ENCODE peak calls at places on chromosome 10, in eight cellular contexts. F is stomach, K is OCI-LY7, T is thoracic aorta, I is RWPE1, Y is PC-3, M is left ventricle myocardium inferior, P is WTC11. H is an unnamed sample.

GRCh38 chr10:72764151-72764550 is 72.2 kb downstream of the MCU start:
- DNase-seq in F (no peak), K (no peak), T (no peak), I (peak), Y (peak), M (no peak), P (no peak), H (no peak)

GRCh38 chr10:28925154-28925663 is 247.9 kb downstream of the BAMBI start:
- DNase-seq in F (no peak), K (no peak), T (no peak), I (no peak), Y (no peak), M (peak), P (peak), H (no peak)

GRCh38 chr10:102420443-102420809 is 210 bp upstream of the FBXL15 start:
- DNase-seq in F (peak), K (peak), T (no peak), I (no peak), Y (peak), M (no peak), P (peak), H (peak)

GRCh38 chr10:28991738-28992270 is 297.1 kb upstream of the LYZL1 start:
- DNase-seq in F (peak), K (peak), T (no peak), I (peak), Y (peak), M (peak), P (peak), H (peak)

GRCh38 chr10:89566095-89566950 is 30.9 kb upstream of the SLC16A12 start:
- DNase-seq in F (no peak), K (no peak), T (no peak), I (no peak), Y (no peak), M (no peak), P (no peak), H (no peak)

GRCh38 chr10:29861811-29862505 is 197.4 kb downstream of the JCAD start:
- DNase-seq in F (no peak), K (no peak), T (no peak), I (no peak), Y (peak), M (no peak), P (no peak), H (no peak)

GRCh38 chr10:45557275-45557905 is 115.2 kb downstream of the ZFAND4 start:
- DNase-seq in F (no peak), K (peak), T (no peak), I (no peak), Y (no peak), M (no peak), P (no peak), H (no peak)

GRCh38 chr10:71638087-71638576 is 81.4 kb downstream of the C10orf105 start:
- DNase-seq in F (peak), K (peak), T (no peak), I (no peak), Y (peak), M (no peak), P (no peak), H (no peak)

GRCh38 chr10:26739087-26739631 is 41.7 kb downstream of the PDSS1 start:
- DNase-seq in F (no peak), K (peak), T (no peak), I (no peak), Y (no peak), M (no peak), P (no peak), H (no peak)

GRCh38 chr10:4902571-4903011 is 60.6 kb upstream of the AKR1C1 start:
- DNase-seq in F (no peak), K (no peak), T (peak), I (no peak), Y (no peak), M (no peak), P (no peak), H (no peak)

GRCh38 chr10:102419561-102420442 is 834 bp upstream of the FBXL15 start:
- DNase-seq in F (peak), K (peak), T (no peak), I (peak), Y (peak), M (peak), P (peak), H (peak)

GRCh38 chr10:11324761-11325321 is 286.6 kb downstream of the USP6NL start:
- DNase-seq in F (no peak), K (no peak), T (no peak), I (no peak), Y (no peak), M (no peak), P (no peak), H (no peak)

GRCh38 chr10:131084791-131085585 is 226.5 kb downstream of the TCERG1L start:
- DNase-seq in F (no peak), K (no peak), T (no peak), I (no peak), Y (no peak), M (no peak), P (no peak), H (no peak)

GRCh38 chr10:11875183-11875498 is 52.0 kb downstream of the PROSER2 start:
- DNase-seq in F (no peak), K (no peak), T (no peak), I (no peak), Y (no peak), M (no peak), P (no peak), H (no peak)

GRCh38 chr10:132395704-132396494 is 1.1 kb upstream of the PWWP2B start:
- DNase-seq in F (peak), K (no peak), T (no peak), I (no peak), Y (no peak), M (peak), P (peak), H (no peak)

GRCh38 chr10:2679646-2680045 is 387.7 kb upstream of the PFKP start:
- DNase-seq in F (no peak), K (no peak), T (no peak), I (no peak), Y (no peak), M (no peak), P (no peak), H (no peak)

DNA sequence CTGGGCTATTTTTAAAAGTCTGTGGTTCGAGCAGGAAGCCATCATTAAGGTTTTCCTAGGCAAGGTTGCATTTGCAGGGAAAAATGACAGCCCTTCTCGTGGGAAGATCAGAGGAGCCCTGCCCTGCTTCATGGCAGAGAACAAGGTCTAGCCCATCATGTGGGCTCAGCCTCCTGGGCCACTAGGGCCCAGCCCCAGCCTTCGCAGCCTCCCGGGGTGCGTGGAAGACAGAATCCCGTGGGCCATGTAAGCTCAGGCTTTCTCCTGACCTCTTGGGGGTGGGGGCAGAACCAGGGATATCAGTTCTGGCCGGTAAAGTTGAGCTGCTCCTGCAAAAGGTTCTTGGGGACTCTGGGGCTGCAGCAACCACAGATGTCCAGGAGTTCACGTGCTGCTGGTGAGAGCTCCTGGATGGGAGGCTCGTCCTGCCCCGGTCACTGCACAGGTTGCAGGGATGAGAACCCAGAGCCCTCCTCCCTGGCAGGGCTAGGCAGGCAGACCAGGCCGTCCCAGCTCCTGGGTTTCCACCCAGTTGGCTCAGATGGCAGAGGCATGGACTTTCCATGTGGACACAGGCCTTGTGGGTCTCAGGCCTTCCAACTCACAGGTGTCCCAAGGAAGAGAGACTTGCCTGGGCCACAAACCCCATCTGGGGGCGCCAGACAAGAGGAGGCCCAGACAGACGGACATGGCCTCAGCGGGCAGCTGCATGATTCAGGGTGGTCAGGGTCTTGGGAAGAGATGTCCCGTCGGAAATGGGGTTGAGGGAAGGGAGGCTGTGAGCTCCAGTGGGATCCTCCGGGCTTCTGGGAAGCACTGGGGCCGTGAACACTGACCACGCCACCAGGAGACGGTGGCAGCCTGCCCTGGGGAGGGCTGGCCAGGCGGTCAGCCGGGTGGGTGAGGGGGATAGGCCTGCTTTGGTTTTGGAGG is 126.2 kb downstream of the NEURL1 start:
- DNase-seq in F (no peak), K (no peak), T (no peak), I (no peak), Y (no peak), M (no peak), P (no peak), H (no peak)
- TF ChIP-seq CTCF in F (no peak), K (no peak), T (no peak), I (no peak), Y (no peak), M (no peak), P (no peak), H (no peak)

GRCh38 chr10:128846927-128847326 is 620.1 kb upstream of the MGMT start:
- DNase-seq in F (no peak), K (no peak), T (no peak), I (no peak), Y (no peak), M (no peak), P (no peak), H (no peak)

GRCh38 chr10:128848807-128849206 is 618.2 kb upstream of the MGMT start:
- DNase-seq in F (no peak), K (no peak), T (no peak), I (no peak), Y (no peak), M (no peak), P (no peak), H (no peak)

GRCh38 chr10:128839134-128839533 is 627.9 kb upstream of the MGMT start:
- DNase-seq in F (no peak), K (no peak), T (no peak), I (no peak), Y (no peak), M (no peak), P (no peak), H (no peak)

GRCh38 chr10:128839701-128840100 is 627.3 kb upstream of the MGMT start:
- DNase-seq in F (no peak), K (no peak), T (no peak), I (no peak), Y (no peak), M (no peak), P (no peak), H (no peak)

GRCh38 chr10:128843972-128844371 is 623.1 kb upstream of the MGMT start:
- DNase-seq in F (no peak), K (no peak), T (no peak), I (no peak), Y (no peak), M (no peak), P (no peak), H (no peak)
- TF ChIP-seq CTCF in F (no peak), K (peak), T (no peak), I (no peak), Y (no peak), M (peak), P (no peak), H (no peak)

GRCh38 chr10:68333058-68333395 is 299 bp upstream of the PBLD start:
- DNase-seq in F (no peak), K (no peak), T (no peak), I (no peak), Y (no peak), M (no peak), P (no peak), H (no peak)
- TF ChIP-seq CTCF in F (no peak), K (no peak), T (no peak), I (peak), Y (no peak), M (no peak), P (no peak), H (no peak)

GRCh38 chr10:58735087-58735486 is 222.4 kb downstream of the BICC1 start:
- DNase-seq in F (no peak), K (no peak), T (no peak), I (no peak), Y (no peak), M (no peak), P (no peak), H (no peak)

GRCh38 chr10:58733436-58733835 is 220.8 kb downstream of the BICC1 start:
- DNase-seq in F (no peak), K (no peak), T (no peak), I (no peak), Y (no peak), M (no peak), P (no peak), H (no peak)

GRCh38 chr10:58734116-58734515 is 221.4 kb downstream of the BICC1 start:
- DNase-seq in F (no peak), K (no peak), T (no peak), I (no peak), Y (no peak), M (no peak), P (no peak), H (no peak)

GRCh38 chr10:58727633-58728032 is 215.0 kb downstream of the BICC1 start:
- DNase-seq in F (no peak), K (no peak), T (no peak), I (no peak), Y (peak), M (no peak), P (no peak), H (no peak)

DNA sequence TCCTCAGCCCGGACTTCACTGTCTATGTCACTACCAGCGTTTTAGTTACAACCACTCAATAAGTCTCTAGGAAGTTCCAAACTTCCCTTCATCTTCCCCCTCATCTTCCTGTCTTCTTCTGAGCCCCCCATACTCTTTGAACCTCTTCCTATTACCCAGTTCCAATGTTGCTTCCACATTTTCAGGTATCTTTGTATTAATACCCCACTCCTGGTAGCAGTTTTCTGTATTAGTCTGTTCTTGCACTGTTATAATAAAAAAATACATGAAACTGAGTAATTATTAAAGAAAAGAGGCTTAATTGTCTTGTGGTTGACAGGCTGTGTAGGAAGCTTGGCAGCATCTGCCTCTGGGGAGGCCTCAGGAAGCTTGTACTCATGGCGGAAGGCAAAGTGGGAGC is 218.6 kb downstream of the BICC1 start:
- DNase-seq in F (no peak), K (no peak), T (no peak), I (no peak), Y (no peak), M (no peak), P (no peak), H (no peak)
- TF ChIP-seq CTCF in F (no peak), K (no peak), T (no peak), I (no peak), Y (no peak), M (no peak), P (no peak), H (no peak)

GRCh38 chr10:21497177-21497807 is 28.2 kb downstream of the SKIDA1 start:
- DNase-seq in F (peak), K (peak), T (peak), I (peak), Y (peak), M (peak), P (peak), H (peak)

GRCh38 chr10:21498416-21498815 is 27.1 kb downstream of the SKIDA1 start:
- DNase-seq in F (no peak), K (no peak), T (no peak), I (no peak), Y (no peak), M (no peak), P (no peak), H (no peak)

GRCh38 chr10:21495686-21496284 is 29.7 kb downstream of the SKIDA1 start:
- DNase-seq in F (peak), K (peak), T (peak), I (peak), Y (peak), M (peak), P (peak), H (peak)

GRCh38 chr10:21495002-21495685 is 30.3 kb downstream of the SKIDA1 start:
- DNase-seq in F (no peak), K (peak), T (no peak), I (peak), Y (no peak), M (no peak), P (no peak), H (peak)

DNA sequence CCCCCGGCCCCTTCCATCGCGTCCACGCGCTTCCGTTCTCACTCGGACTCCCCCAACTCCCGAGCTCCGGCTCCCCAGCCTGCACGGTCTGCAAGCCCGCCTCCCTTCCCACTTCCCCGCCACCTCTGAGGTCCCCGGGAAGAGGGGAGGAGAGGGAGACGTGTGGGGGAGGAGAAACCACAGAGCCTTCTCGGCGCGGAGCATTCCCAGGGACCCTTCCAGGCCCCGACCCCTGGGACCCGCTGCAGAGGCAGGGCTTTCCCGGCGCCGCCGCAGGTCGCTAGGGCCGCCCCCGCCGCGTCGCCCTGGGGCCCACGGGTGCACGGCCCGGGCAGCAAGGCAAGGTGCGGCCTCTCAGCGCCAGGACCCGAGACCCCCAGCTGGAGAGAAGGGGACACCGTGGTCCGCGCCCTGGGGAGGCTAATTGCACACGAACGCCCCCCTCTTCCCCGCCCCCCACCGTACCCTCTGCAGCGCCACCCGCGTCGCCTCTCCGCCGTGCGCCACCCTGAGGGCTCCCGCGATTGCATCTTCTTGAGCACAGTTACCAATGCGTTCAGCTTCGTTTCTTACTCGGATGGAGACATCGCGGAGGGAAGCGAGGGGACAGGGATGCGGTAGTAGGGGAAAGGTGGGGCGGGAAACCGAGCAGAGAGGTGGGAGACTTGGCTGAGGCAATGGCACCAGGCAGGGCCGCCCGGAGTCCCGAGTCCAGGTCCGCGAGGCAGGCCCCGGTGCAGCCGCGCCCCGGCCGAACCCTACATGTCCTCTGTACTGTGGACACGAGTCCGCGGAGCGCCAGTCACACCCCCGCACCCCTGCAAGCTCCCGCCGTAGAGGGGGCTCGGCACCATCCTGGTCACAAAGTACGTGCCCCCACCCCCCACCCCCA is 29.0 kb downstream of the SKIDA1 start:
- DNase-seq in F (peak), K (peak), T (no peak), I (peak), Y (peak), M (peak), P (peak), H (peak)
- TF ChIP-seq CTCF in F (no peak), K (peak), T (peak), I (peak), Y (peak), M (peak), P (no peak), H (peak)

DNA sequence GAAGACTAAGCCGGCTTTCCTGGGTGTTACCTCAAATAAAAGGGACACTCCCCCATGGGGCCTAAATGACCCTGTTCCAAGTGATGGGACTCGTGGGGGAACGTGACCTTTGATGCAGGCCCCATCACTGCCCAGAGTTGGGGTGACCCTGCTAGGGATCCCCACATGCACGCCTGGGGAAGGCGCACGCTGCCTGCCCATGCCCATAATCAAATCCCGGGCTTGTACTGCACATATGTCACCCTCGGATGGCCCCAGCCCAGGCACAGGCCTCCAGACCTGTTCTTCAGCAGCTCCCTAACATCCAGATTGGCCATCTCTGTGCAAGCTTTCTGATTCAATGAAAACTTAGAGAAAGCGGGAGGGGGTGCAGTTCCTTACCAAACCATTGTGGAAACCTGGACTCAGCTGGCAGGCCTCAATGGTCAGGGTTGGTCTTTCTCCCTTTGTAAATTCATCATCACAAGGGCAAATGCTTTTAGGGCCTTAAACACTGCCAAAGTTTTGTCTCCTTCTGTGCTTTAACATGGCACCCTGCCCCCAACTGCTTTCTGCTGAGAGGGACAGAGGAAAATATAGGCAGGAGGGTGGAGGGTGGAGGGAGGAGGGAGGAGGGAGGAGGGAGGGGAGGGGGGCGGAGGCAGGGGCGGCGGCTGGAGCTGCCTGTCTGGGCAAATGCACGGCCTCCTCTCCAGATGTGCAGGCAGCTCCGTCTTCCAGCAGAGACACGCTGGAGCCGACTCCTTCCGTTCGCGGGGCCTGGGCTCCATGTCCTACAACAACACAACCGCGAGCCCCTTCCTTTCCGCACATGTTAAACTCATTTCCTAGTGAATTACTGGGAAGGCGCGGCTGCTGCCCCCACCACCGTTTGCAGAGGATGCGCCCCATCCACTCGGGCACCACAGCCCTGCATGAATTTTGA is 14.4 kb downstream of the EBF3 start:
- DNase-seq in F (peak), K (no peak), T (no peak), I (no peak), Y (no peak), M (peak), P (peak), H (no peak)
- TF ChIP-seq CTCF in F (no peak), K (no peak), T (no peak), I (no peak), Y (no peak), M (no peak), P (no peak), H (no peak)

H was measured in GM13976.